ENCODE peak calls at places on chromosomes 13 and 19, in eight cellular contexts. One of them, this sample, is unnamed.
A peak's percentile ranks its signal among the peaks of the same experiment; 100 is the strongest.

GRCh38 chr19:42179501-42179817 is 38.0 kb downstream of the DEDD2 start:
- DNase-seq in esophagus squamous epithelium: no peak
- DNase-seq in Caco-2: no peak
- DNase-seq in breast epithelium: no peak
- DNase-seq in tibial artery: no peak
- DNase-seq in fibroblast of lung: no peak
- DNase-seq in ovary: no peak
- DNase-seq in left ventricle myocardium inferior: no peak
- DNase-seq in this sample: no peak

GRCh38 chr19:29682236-29682895 is 17.1 kb downstream of the PLEKHF1 start:
- DNase-seq in esophagus squamous epithelium: no peak
- DNase-seq in Caco-2: no peak
- DNase-seq in breast epithelium: no peak
- DNase-seq in tibial artery: no peak
- DNase-seq in fibroblast of lung: no peak
- DNase-seq in ovary: no peak
- DNase-seq in left ventricle myocardium inferior: no peak
- DNase-seq in this sample: no peak

GRCh38 chr13:27170521-27171243 is 929 bp downstream of the USP12 start:
- DNase-seq in esophagus squamous epithelium: no peak
- DNase-seq in Caco-2: peak; percentile 59
- DNase-seq in breast epithelium: no peak
- DNase-seq in tibial artery: peak; percentile 35
- DNase-seq in fibroblast of lung: no peak
- DNase-seq in ovary: peak; percentile 42
- DNase-seq in left ventricle myocardium inferior: peak; percentile 36
- DNase-seq in this sample: peak; percentile 50

GRCh38 chr19:38277969-38278680 is 13.8 kb downstream of the SPINT2 start:
- DNase-seq in esophagus squamous epithelium: no peak
- DNase-seq in Caco-2: no peak
- DNase-seq in breast epithelium: no peak
- DNase-seq in tibial artery: peak; percentile 59
- DNase-seq in fibroblast of lung: peak; percentile 65
- DNase-seq in ovary: peak; percentile 69
- DNase-seq in left ventricle myocardium inferior: peak; percentile 68
- DNase-seq in this sample: peak; percentile 85

GRCh38 chr19:34645551-34645950 is 31.4 kb downstream of the SCGB2B2 start:
- DNase-seq in esophagus squamous epithelium: no peak
- DNase-seq in Caco-2: no peak
- DNase-seq in breast epithelium: no peak
- DNase-seq in tibial artery: no peak
- DNase-seq in fibroblast of lung: no peak
- DNase-seq in ovary: no peak
- DNase-seq in left ventricle myocardium inferior: no peak
- DNase-seq in this sample: no peak

GRCh38 chr13:84243340-84243739 is 361.1 kb upstream of the SLITRK1 start:
- DNase-seq in esophagus squamous epithelium: no peak
- DNase-seq in Caco-2: no peak
- DNase-seq in breast epithelium: no peak
- DNase-seq in tibial artery: no peak
- DNase-seq in fibroblast of lung: no peak
- DNase-seq in ovary: no peak
- DNase-seq in left ventricle myocardium inferior: no peak
- DNase-seq in this sample: no peak

GRCh38 chr19:41993612-41994483 is at the start of gene ATP1A3:
- DNase-seq in esophagus squamous epithelium: no peak
- DNase-seq in Caco-2: peak; percentile 74
- DNase-seq in breast epithelium: no peak
- DNase-seq in tibial artery: no peak
- DNase-seq in fibroblast of lung: peak; percentile 16
- DNase-seq in ovary: no peak
- DNase-seq in left ventricle myocardium inferior: peak; percentile 67
- DNase-seq in this sample: peak; percentile 66

GRCh38 chr13:49681837-49682236 is 9.4 kb downstream of the EBPL start:
- DNase-seq in esophagus squamous epithelium: no peak
- DNase-seq in Caco-2: no peak
- DNase-seq in breast epithelium: no peak
- DNase-seq in tibial artery: no peak
- DNase-seq in fibroblast of lung: peak; percentile 15
- DNase-seq in ovary: no peak
- DNase-seq in left ventricle myocardium inferior: no peak
- DNase-seq in this sample: no peak

GRCh38 chr19:17125728-17126677 is 50.4 kb downstream of the MYO9B start:
- DNase-seq in esophagus squamous epithelium: no peak
- DNase-seq in Caco-2: no peak
- DNase-seq in breast epithelium: no peak
- DNase-seq in tibial artery: peak; percentile 85
- DNase-seq in fibroblast of lung: peak; percentile 46
- DNase-seq in ovary: no peak
- DNase-seq in left ventricle myocardium inferior: peak; percentile 62
- DNase-seq in this sample: peak; percentile 61

GRCh38 chr19:13693933-13694332 is 70.4 kb upstream of the MRI1 start:
- DNase-seq in esophagus squamous epithelium: no peak
- DNase-seq in Caco-2: no peak
- DNase-seq in breast epithelium: no peak
- DNase-seq in tibial artery: no peak
- DNase-seq in fibroblast of lung: no peak
- DNase-seq in ovary: no peak
- DNase-seq in left ventricle myocardium inferior: no peak
- DNase-seq in this sample: no peak

GRCh38 chr19:15216363-15216762 is 15.6 kb upstream of the NOTCH3 start:
- DNase-seq in esophagus squamous epithelium: no peak
- DNase-seq in Caco-2: peak; percentile 78
- DNase-seq in breast epithelium: no peak
- DNase-seq in tibial artery: no peak
- DNase-seq in fibroblast of lung: no peak
- DNase-seq in ovary: no peak
- DNase-seq in left ventricle myocardium inferior: no peak
- DNase-seq in this sample: no peak

GRCh38 chr19:6728346-6728745 is 7.9 kb upstream of the C3 start:
- DNase-seq in esophagus squamous epithelium: no peak
- DNase-seq in Caco-2: no peak
- DNase-seq in breast epithelium: no peak
- DNase-seq in tibial artery: peak; percentile 47
- DNase-seq in fibroblast of lung: no peak
- DNase-seq in ovary: no peak
- DNase-seq in left ventricle myocardium inferior: no peak
- DNase-seq in this sample: no peak

GRCh38 chr13:33787051-33787591 is 30.8 kb upstream of the RFC3 start:
- DNase-seq in esophagus squamous epithelium: no peak
- DNase-seq in Caco-2: no peak
- DNase-seq in breast epithelium: no peak
- DNase-seq in tibial artery: no peak
- DNase-seq in fibroblast of lung: no peak
- DNase-seq in ovary: no peak
- DNase-seq in left ventricle myocardium inferior: no peak
- DNase-seq in this sample: no peak

GRCh38 chr13:110458594-110459365 is 102.7 kb downstream of the RAB20 start:
- DNase-seq in esophagus squamous epithelium: no peak
- DNase-seq in Caco-2: no peak
- DNase-seq in breast epithelium: no peak
- DNase-seq in tibial artery: no peak
- DNase-seq in fibroblast of lung: no peak
- DNase-seq in ovary: no peak
- DNase-seq in left ventricle myocardium inferior: no peak
- DNase-seq in this sample: no peak

GRCh38 chr19:54147676-54148075 is 10.1 kb downstream of the CNOT3 start:
- DNase-seq in esophagus squamous epithelium: no peak
- DNase-seq in Caco-2: no peak
- DNase-seq in breast epithelium: no peak
- DNase-seq in tibial artery: no peak
- DNase-seq in fibroblast of lung: peak; percentile 61
- DNase-seq in ovary: peak; percentile 64
- DNase-seq in left ventricle myocardium inferior: peak; percentile 67
- DNase-seq in this sample: peak; percentile 47

GRCh38 chr13:23656637-23657036 is 86.4 kb downstream of the TNFRSF19 start:
- DNase-seq in esophagus squamous epithelium: no peak
- DNase-seq in Caco-2: peak; percentile 50
- DNase-seq in breast epithelium: no peak
- DNase-seq in tibial artery: no peak
- DNase-seq in fibroblast of lung: peak; percentile 93
- DNase-seq in ovary: no peak
- DNase-seq in left ventricle myocardium inferior: no peak
- DNase-seq in this sample: peak; percentile 77

GRCh38 chr13:89279374-89279773 is 1608.2 kb downstream of the SLITRK5 start:
- DNase-seq in esophagus squamous epithelium: no peak
- DNase-seq in Caco-2: no peak
- DNase-seq in breast epithelium: no peak
- DNase-seq in tibial artery: no peak
- DNase-seq in fibroblast of lung: no peak
- DNase-seq in ovary: no peak
- DNase-seq in left ventricle myocardium inferior: no peak
- DNase-seq in this sample: peak; percentile 19

GRCh38 chr13:98240131-98240530 is 63.1 kb upstream of the RNF113B start:
- DNase-seq in esophagus squamous epithelium: no peak
- DNase-seq in Caco-2: no peak
- DNase-seq in breast epithelium: no peak
- DNase-seq in tibial artery: no peak
- DNase-seq in fibroblast of lung: no peak
- DNase-seq in ovary: no peak
- DNase-seq in left ventricle myocardium inferior: no peak
- DNase-seq in this sample: no peak

GRCh38 chr13:59677966-59678814 is 485.5 kb downstream of the DIAPH3 start:
- DNase-seq in esophagus squamous epithelium: no peak
- DNase-seq in Caco-2: peak; percentile 51
- DNase-seq in breast epithelium: no peak
- DNase-seq in tibial artery: no peak
- DNase-seq in fibroblast of lung: peak; percentile 83
- DNase-seq in ovary: no peak
- DNase-seq in left ventricle myocardium inferior: no peak
- DNase-seq in this sample: peak; percentile 38

GRCh38 chr13:78689011-78689410 is 30.1 kb upstream of the OBI1 start:
- DNase-seq in esophagus squamous epithelium: no peak
- DNase-seq in Caco-2: peak; percentile 40
- DNase-seq in breast epithelium: no peak
- DNase-seq in tibial artery: no peak
- DNase-seq in fibroblast of lung: peak; percentile 12
- DNase-seq in ovary: no peak
- DNase-seq in left ventricle myocardium inferior: no peak
- DNase-seq in this sample: no peak
- TF ChIP-seq CTCF in esophagus squamous epithelium: no peak
- TF ChIP-seq CTCF in Caco-2: peak; percentile 51
- TF ChIP-seq CTCF in breast epithelium: no peak
- TF ChIP-seq CTCF in tibial artery: no peak
- TF ChIP-seq CTCF in fibroblast of lung: no peak
- TF ChIP-seq CTCF in ovary: no peak
- TF ChIP-seq CTCF in left ventricle myocardium inferior: peak; percentile 55
- TF ChIP-seq CTCF in this sample: peak; percentile 32

DNA sequence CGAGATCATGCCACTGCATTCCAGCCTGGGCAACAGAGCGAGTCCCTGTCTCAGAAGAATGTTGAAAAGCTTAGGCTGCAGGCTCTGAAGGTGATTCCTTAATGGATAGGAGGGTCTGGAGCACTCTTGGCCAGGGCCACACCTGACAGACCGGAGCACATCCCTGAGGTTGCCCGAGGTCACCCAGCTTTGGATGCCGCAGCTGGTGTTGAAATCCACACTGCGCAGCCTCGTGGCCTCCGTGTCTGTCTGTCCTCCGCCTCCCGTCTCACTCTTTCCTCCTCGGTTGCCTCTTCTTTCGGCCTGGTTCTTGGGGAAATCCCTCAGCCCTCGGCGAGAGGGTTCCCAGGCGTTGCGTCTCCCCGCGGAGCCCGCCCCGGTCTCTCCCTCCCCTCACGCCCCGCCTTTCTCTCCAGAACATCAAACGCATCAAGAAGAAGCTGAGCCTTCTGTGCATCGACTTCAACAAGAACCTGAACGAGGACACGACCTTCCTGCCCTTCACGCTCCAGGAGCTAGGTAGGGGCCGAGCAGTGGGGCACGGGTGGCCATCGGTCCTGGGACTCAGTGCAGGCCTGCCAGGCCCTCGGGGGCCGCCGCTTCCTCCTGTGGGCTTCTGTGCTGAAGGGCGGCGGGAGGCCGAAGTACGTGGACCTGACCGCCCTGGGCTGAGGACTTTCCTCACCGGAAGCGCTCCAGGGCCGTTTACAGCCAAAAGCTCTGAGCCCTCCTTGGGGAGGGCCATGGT is 14.1 kb downstream of the THOP1 start:
- DNase-seq in esophagus squamous epithelium: no peak
- DNase-seq in Caco-2: no peak
- DNase-seq in breast epithelium: no peak
- DNase-seq in tibial artery: no peak
- DNase-seq in fibroblast of lung: no peak
- DNase-seq in ovary: no peak
- DNase-seq in left ventricle myocardium inferior: no peak
- DNase-seq in this sample: no peak
- H3K36me3 ChIP-seq in esophagus squamous epithelium: peaks cover 96% of the 10 kb centered on the region
- H3K36me3 ChIP-seq in Caco-2: peaks cover 6% of the 10 kb centered on the region
- H3K36me3 ChIP-seq in breast epithelium: no peaks in the 10 kb centered on the region
- H3K36me3 ChIP-seq in tibial artery: peaks cover 4% of the 10 kb centered on the region
- H3K36me3 ChIP-seq in fibroblast of lung: peaks cover 30% of the 10 kb centered on the region
- H3K36me3 ChIP-seq in ovary: no peaks in the 10 kb centered on the region
- H3K36me3 ChIP-seq in left ventricle myocardium inferior: peaks cover 45% of the 10 kb centered on the region
- H3K36me3 ChIP-seq in this sample: no peaks in the 10 kb centered on the region

DNA sequence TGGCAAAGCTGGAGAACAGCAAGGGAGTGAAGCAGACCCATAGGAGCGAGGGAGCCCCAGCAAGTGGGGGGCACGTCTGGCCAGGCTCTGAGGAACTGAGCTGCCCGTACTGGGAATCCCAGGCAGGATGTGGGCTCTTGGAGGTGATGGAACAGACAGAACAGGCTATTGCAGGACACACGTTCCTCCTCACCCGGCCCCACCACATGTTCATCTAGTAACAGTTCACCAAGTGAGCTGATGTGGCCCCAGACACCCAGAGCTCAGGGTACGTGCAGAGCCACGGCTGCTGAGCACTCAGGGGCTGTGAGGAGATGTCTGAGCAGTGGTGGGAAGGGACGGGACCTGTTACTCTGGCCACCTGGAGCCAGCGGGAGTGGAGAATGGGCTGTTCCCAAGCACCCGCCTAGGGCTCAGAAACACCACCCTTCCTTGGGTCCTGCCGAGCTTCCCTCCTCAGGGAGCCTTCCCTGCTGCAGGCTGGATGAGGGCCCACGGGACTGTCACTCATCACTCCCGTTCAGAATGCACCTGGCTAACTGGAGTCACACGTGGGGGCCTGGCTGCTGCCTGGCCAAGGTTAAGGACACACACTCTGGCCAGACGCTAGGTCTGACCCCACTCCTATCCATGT is 18.4 kb downstream of the ELL start:
- DNase-seq in esophagus squamous epithelium: no peak
- DNase-seq in Caco-2: no peak
- DNase-seq in breast epithelium: no peak
- DNase-seq in tibial artery: no peak
- DNase-seq in fibroblast of lung: no peak
- DNase-seq in ovary: no peak
- DNase-seq in left ventricle myocardium inferior: no peak
- DNase-seq in this sample: no peak
- H3K4me1 ChIP-seq in esophagus squamous epithelium: peaks cover 99% of the 10 kb centered on the region
- H3K4me1 ChIP-seq in Caco-2: peaks cover 40% of the 10 kb centered on the region
- H3K4me1 ChIP-seq in breast epithelium: peaks cover 31% of the 10 kb centered on the region
- H3K4me1 ChIP-seq in tibial artery: peaks cover 96% of the 10 kb centered on the region
- H3K4me1 ChIP-seq in fibroblast of lung: peaks cover 27% of the 10 kb centered on the region
- H3K4me1 ChIP-seq in ovary: peaks cover 54% of the 10 kb centered on the region
- H3K4me1 ChIP-seq in left ventricle myocardium inferior: peaks cover 100% of the 10 kb centered on the region
- H3K4me1 ChIP-seq in this sample: peaks cover 100% of the 10 kb centered on the region

DNA sequence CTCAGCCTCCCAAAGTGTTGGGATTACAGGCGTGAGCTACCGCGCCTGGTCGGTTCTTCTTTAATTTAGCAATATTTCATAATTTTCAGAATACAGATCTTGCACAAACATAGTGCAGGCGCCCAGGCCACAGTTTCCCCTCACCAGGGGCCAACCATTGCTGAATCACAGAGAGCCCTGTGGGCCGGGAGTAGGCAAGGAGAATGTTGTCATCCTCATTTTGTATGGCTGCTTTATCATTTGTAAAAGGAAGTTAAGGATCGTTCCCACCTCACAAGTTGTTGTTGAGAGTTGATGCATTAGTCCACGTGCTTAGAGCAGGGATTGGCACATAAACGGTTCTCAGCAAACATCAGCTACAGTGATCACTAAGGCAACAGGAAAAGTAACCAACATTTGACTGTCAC is 30.2 kb downstream of the MEIS3 start:
- DNase-seq in esophagus squamous epithelium: no peak
- DNase-seq in Caco-2: no peak
- DNase-seq in breast epithelium: no peak
- DNase-seq in tibial artery: no peak
- DNase-seq in fibroblast of lung: no peak
- DNase-seq in ovary: no peak
- DNase-seq in left ventricle myocardium inferior: no peak
- DNase-seq in this sample: no peak
- TF ChIP-seq CTCF in esophagus squamous epithelium: no peak
- TF ChIP-seq CTCF in Caco-2: no peak
- TF ChIP-seq CTCF in breast epithelium: no peak
- TF ChIP-seq CTCF in tibial artery: no peak
- TF ChIP-seq CTCF in fibroblast of lung: no peak
- TF ChIP-seq CTCF in ovary: no peak
- TF ChIP-seq CTCF in left ventricle myocardium inferior: no peak
- TF ChIP-seq CTCF in this sample: no peak

This sample was measured in heart right ventricle.